ENCODE peak calls at places on chromosomes 1 and 21, in six cellular contexts. C is GM12892, G is HepG2, J is K562, D is GM12878, Y is H1. K is an unnamed sample.

GRCh38 chr1:219798283-219799030 is 129.9 kb downstream of the SLC30A10 start:
- DNase-seq in C (no peak), G (no peak), J (no peak), D (no peak), Y (no peak), K (no peak)

GRCh38 chr1:118253310-118253903 is 68.4 kb upstream of the SPAG17 start:
- DNase-seq in C (no peak), G (no peak), J (no peak), D (no peak), Y (no peak), K (no peak)

GRCh38 chr1:172699111-172699510 is 40.2 kb downstream of the FASLG start:
- DNase-seq in C (no peak), G (no peak), J (no peak), D (peak; percentile 17), Y (no peak), K (no peak)

GRCh38 chr1:233025156-233025555 is 74.7 kb downstream of the NTPCR start:
- DNase-seq in C (no peak), G (peak; percentile 18), J (peak; percentile 39), D (no peak), Y (peak; percentile 50), K (no peak)

GRCh38 chr1:208059328-208060017 is 148.5 kb upstream of the CD34 start:
- DNase-seq in C (no peak), G (peak; percentile 23), J (no peak), D (no peak), Y (no peak), K (no peak)

GRCh38 chr1:228014235-228014930 is 7.6 kb downstream of the WNT3A start:
- DNase-seq in C (no peak), G (no peak), J (peak; percentile 48), D (no peak), Y (no peak), K (no peak)

GRCh38 chr1:41799205-41799604 is 119.5 kb downstream of the HIVEP3 start:
- DNase-seq in C (no peak), G (no peak), J (no peak), D (no peak), Y (no peak), K (no peak)

GRCh38 chr1:53619088-53619810 is 119.7 kb downstream of the GLIS1 start:
- DNase-seq in C (no peak), G (no peak), J (no peak), D (no peak), Y (no peak), K (no peak)

GRCh38 chr21:42007541-42007940 is 2.6 kb downstream of the ZBTB21 start:
- DNase-seq in C (no peak), G (no peak), J (no peak), D (no peak), Y (no peak), K (no peak)

GRCh38 chr1:927741-928140 is 4.0 kb downstream of the SAMD11 start:
- DNase-seq in C (no peak), G (no peak), J (no peak), D (no peak), Y (no peak), K (no peak)

GRCh38 chr1:204697893-204698292 is 12.4 kb upstream of the LRRN2 start:
- DNase-seq in C (no peak), G (no peak), J (no peak), D (no peak), Y (no peak), K (no peak)

GRCh38 chr1:153535664-153536585 is at the start of gene S100A6:
- DNase-seq in C (no peak), G (peak; percentile 41), J (peak; percentile 21), D (no peak), Y (no peak), K (no peak)

GRCh38 chr1:80447533-80447932 is 1353.2 kb upstream of the ADGRL2 start:
- DNase-seq in C (no peak), G (no peak), J (no peak), D (no peak), Y (no peak), K (no peak)

GRCh38 chr1:69814926-69815325 is 247.2 kb downstream of the LRRC7 start:
- DNase-seq in C (no peak), G (no peak), J (no peak), D (no peak), Y (no peak), K (no peak)

GRCh38 chr1:10031461-10031860 is 1.3 kb upstream of the UBE4B start:
- DNase-seq in C (no peak), G (no peak), J (no peak), D (no peak), Y (no peak), K (no peak)

GRCh38 chr1:37325509-37326437 is 148.6 kb upstream of the ZC3H12A start:
- DNase-seq in C (no peak), G (no peak), J (no peak), D (no peak), Y (peak; percentile 29), K (no peak)

GRCh38 chr1:117620440-117620839 is 14.6 kb downstream of the TENT5C start:
- DNase-seq in C (no peak), G (no peak), J (no peak), D (no peak), Y (no peak), K (no peak)

GRCh38 chr1:66575739-66576138 is 41.8 kb downstream of the SGIP1 start:
- DNase-seq in C (no peak), G (peak; percentile 24), J (no peak), D (no peak), Y (no peak), K (no peak)

GRCh38 chr21:17802568-17802967 is 16.6 kb downstream of the C21orf91 start:
- DNase-seq in C (no peak), G (no peak), J (no peak), D (no peak), Y (no peak), K (no peak)

GRCh38 chr1:172449585-172450523 is 6.0 kb upstream of the PIGC start:
- DNase-seq in C (peak; percentile 24), G (peak; percentile 85), J (peak; percentile 83), D (no peak), Y (peak; percentile 36), K (peak; percentile 28)

GRCh38 chr1:9606458-9606857 is 17.7 kb downstream of the TMEM201 start:
- DNase-seq in C (no peak), G (no peak), J (no peak), D (no peak), Y (no peak), K (no peak)

GRCh38 chr1:216314369-216315095 is 108.7 kb downstream of the USH2A start:
- DNase-seq in C (no peak), G (no peak), J (no peak), D (no peak), Y (no peak), K (no peak)

GRCh38 chr1:15272009-15272781 is 25.2 kb downstream of the FHAD1 start:
- DNase-seq in C (peak; percentile 34), G (peak; percentile 82), J (peak; percentile 84), D (no peak), Y (peak; percentile 23), K (peak; percentile 54)
- TF ChIP-seq POLR2A in C (no peak), G (no peak), J (no peak), D (no peak), Y (no peak), K (no peak)

DNA sequence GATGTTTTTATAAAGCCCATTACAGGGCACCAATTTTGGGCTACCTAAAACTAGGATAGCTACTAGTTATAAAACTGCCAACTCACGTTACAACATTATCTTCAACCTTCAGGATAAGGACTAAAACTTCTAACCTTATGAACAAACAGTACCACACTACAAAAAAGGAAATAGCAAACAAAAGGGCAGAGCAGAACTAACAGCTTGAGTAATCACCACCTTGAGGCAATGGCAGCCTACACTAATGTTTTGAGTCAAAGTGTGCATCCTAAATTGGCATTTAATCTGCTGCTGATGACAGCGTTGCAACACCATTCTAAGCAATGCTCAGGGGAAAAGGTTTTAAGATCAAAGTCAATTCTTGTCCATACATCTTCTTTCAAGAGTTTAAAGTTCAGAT is 27.2 kb downstream of the PTP4A2 start:
- DNase-seq in C (no peak), G (peak; percentile 77), J (no peak), D (peak; percentile 64), Y (no peak), K (no peak)
- TF ChIP-seq TAF1 in C (no peak), G (no peak), J (no peak), D (no peak), Y (no peak), K (no peak)

GRCh38 chr1:11158720-11159321 is 30.3 kb upstream of the ANGPTL7 start:
- DNase-seq in C (no peak), G (no peak), J (no peak), D (no peak), Y (no peak), K (no peak)

GRCh38 chr1:11156958-11157357 is 32.2 kb upstream of the ANGPTL7 start:
- DNase-seq in C (no peak), G (no peak), J (no peak), D (no peak), Y (no peak), K (no peak)

GRCh38 chr1:11158291-11158690 is 30.9 kb upstream of the ANGPTL7 start:
- DNase-seq in C (no peak), G (no peak), J (no peak), D (no peak), Y (no peak), K (no peak)

GRCh38 chr1:11157394-11157793 is 31.8 kb upstream of the ANGPTL7 start:
- DNase-seq in C (no peak), G (no peak), J (no peak), D (no peak), Y (no peak), K (no peak)

GRCh38 chr1:11157867-11158266 is 31.3 kb upstream of the ANGPTL7 start:
- DNase-seq in C (no peak), G (no peak), J (no peak), D (no peak), Y (no peak), K (no peak)
- TF ChIP-seq POLR2A in C (no peak), G (no peak), J (no peak), D (no peak), Y (no peak), K (no peak)

GRCh38 chr21:30829659-30830058 is at the start of gene KRTAP7-1:
- DNase-seq in C (no peak), G (no peak), J (no peak), D (no peak), Y (no peak), K (no peak)

GRCh38 chr21:30831194-30831765 is 1.7 kb upstream of the KRTAP7-1 start:
- DNase-seq in C (peak; percentile 5), G (peak; percentile 2), J (peak; percentile 35), D (no peak), Y (peak; percentile 21), K (no peak)
- TF ChIP-seq TAF1 in C (no peak), G (no peak), J (no peak), D (no peak), Y (no peak), K (no peak)

K was measured in GM12891.